ENCODE peak calls at places on chromosomes 4 and X, in ten cellular contexts. Q, Y, T, O, L, U, J, D, K and S are unnamed samples.

GRCh38 chrX:136582624-136583023 is 50.6 kb downstream of the VGLL1 start:
- DNase-seq in J (no peak), Y (no peak), D (no peak), O (no peak), T (no peak), K (no peak), U (no peak), L (no peak), Q (no peak), S (no peak)

GRCh38 chr4:166991162-166991561 is 243.1 kb downstream of the SPOCK3 start:
- DNase-seq in L (no peak), Y (no peak), J (no peak), O (no peak), T (no peak), U (no peak), D (no peak), Q (no peak), K (no peak), S (no peak)

GRCh38 chr4:138522366-138522765 is 280.2 kb upstream of the SLC7A11 start:
- DNase-seq in D (peak; percentile 59), U (no peak), Y (no peak), K (no peak), Q (no peak), L (no peak), J (peak; percentile 40), O (peak; percentile 10), T (no peak), S (peak; percentile 39)

GRCh38 chr4:184420881-184421416 is 53.4 kb downstream of the IRF2 start:
- DNase-seq in L (no peak), Y (no peak), D (peak; percentile 14), K (no peak), O (peak; percentile 55), U (no peak), T (no peak), J (no peak), Q (no peak), S (no peak)

GRCh38 chrX:103614999-103615398 is 7.2 kb downstream of the TCEAL3 start:
- DNase-seq in J (no peak), Y (no peak), D (no peak), L (no peak), O (no peak), T (no peak), K (no peak), Q (no peak), U (no peak), S (no peak)

GRCh38 chr4:176921256-176921655 is 128.5 kb upstream of the VEGFC start:
- DNase-seq in L (no peak), U (no peak), Y (no peak), D (no peak), K (no peak), O (no peak), J (no peak), T (no peak), Q (no peak), S (no peak)

GRCh38 chrX:40388441-40388840 is 192.3 kb upstream of the ATP6AP2 start:
- DNase-seq in L (no peak), Q (no peak), Y (no peak), J (no peak), K (no peak), O (no peak), D (no peak), T (no peak), U (no peak), S (no peak)

GRCh38 chrX:19683817-19684216 is 168.5 kb upstream of the MAP3K15 start:
- DNase-seq in U (no peak), Q (no peak), K (no peak), L (no peak), Y (no peak), T (peak; percentile 2), O (no peak), J (no peak), D (no peak), S (no peak)

GRCh38 chr4:129163427-129163826 is 67.5 kb downstream of the C4orf33 start:
- DNase-seq in K (no peak), J (no peak), D (no peak), Y (no peak), O (no peak), T (no peak), Q (no peak), U (no peak), L (no peak), S (no peak)

GRCh38 chr4:36348403-36348938 is 67.1 kb downstream of the DTHD1 start:
- DNase-seq in D (no peak), J (no peak), U (no peak), K (no peak), L (no peak), Y (no peak), O (peak; percentile 68), Q (no peak), T (no peak), S (peak; percentile 12)

GRCh38 chr4:36349904-36350554 is 68.6 kb downstream of the DTHD1 start:
- DNase-seq in D (no peak), O (no peak), L (no peak), K (no peak), Y (no peak), T (no peak), U (no peak), Q (no peak), J (no peak), S (no peak)

GRCh38 chr4:36351082-36351666 is 69.8 kb downstream of the DTHD1 start:
- DNase-seq in Q (peak; percentile 66), D (peak; percentile 74), J (peak; percentile 10), K (no peak), O (peak; percentile 47), U (peak; percentile 91), Y (no peak), T (peak; percentile 79), L (no peak), S (peak; percentile 74)
- TF ChIP-seq CTCF in Q (peak; percentile 79), D (peak; percentile 86), J (peak; percentile 56), K (peak; percentile 29), O (peak; percentile 70), U (peak; percentile 83), Y (peak; percentile 48), T (peak; percentile 91), L (no peak), S (peak; percentile 92)

DNA sequence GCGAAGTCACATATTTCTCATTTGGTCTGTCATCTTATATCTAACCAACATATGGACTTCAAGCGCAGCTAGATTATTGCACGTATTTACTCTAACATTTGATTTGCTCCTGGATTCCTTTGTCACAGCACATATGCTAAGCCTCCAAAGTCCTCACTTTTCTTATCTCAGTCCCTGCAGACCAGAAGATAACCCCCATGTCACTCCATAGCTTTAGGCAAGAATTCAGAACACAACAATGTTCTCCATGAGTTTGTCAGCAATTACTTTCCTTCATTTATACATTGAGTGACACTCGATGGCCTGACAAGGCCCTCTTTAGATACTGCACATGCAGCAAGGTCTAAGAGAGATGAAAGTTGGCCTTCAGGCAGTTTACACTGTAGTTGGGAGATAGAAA is 4.8 kb upstream of the STATH start:
- DNase-seq in O (no peak), Y (no peak), T (no peak), J (no peak), Q (no peak), U (no peak), K (no peak), L (no peak), D (no peak), S (no peak)
- TF ChIP-seq CTCF in O (no peak), Y (no peak), T (no peak), J (no peak), Q (no peak), U (no peak), K (no peak), L (no peak), D (no peak), S (no peak)

GRCh38 chrX:30593435-30594200 is 16.1 kb upstream of the TASL start:
- DNase-seq in L (no peak), D (peak; percentile 16), U (no peak), T (peak; percentile 24), O (no peak), Y (no peak), K (no peak), J (no peak), Q (no peak), S (no peak)
- TF ChIP-seq CTCF in L (no peak), D (no peak), U (no peak), T (peak; percentile 28), O (no peak), Y (no peak), K (no peak), J (no peak), Q (no peak), S (no peak)

GRCh38 chrX:15143825-15144121 is 126.1 kb downstream of the ASB9 start:
- DNase-seq in O (no peak), Y (no peak), Q (no peak), U (no peak), K (no peak), T (no peak), D (peak; percentile 6), J (no peak), L (no peak), S (no peak)
- TF ChIP-seq CTCF in O (no peak), Y (no peak), Q (no peak), U (no peak), K (no peak), T (no peak), D (no peak), J (no peak), L (no peak), S (no peak)

GRCh38 chr4:1664141-1664540 is 20.0 kb downstream of the FAM53A start:
- DNase-seq in U (no peak), Q (no peak), T (no peak), D (no peak), K (no peak), L (no peak), J (no peak), Y (no peak), O (no peak), S (no peak)

GRCh38 chr4:1663549-1663948 is 20.6 kb downstream of the FAM53A start:
- DNase-seq in K (no peak), L (no peak), T (no peak), J (no peak), Y (no peak), Q (no peak), U (no peak), O (no peak), D (no peak), S (no peak)

GRCh38 chr4:1659104-1659725 is 24.9 kb downstream of the FAM53A start:
- DNase-seq in U (no peak), Q (no peak), Y (no peak), O (no peak), K (no peak), L (no peak), J (no peak), T (no peak), D (no peak), S (no peak)

GRCh38 chr4:1660948-1661677 is 23.0 kb downstream of the FAM53A start:
- DNase-seq in K (no peak), D (no peak), Q (no peak), U (no peak), O (no peak), J (no peak), T (no peak), L (no peak), Y (no peak), S (no peak)

DNA sequence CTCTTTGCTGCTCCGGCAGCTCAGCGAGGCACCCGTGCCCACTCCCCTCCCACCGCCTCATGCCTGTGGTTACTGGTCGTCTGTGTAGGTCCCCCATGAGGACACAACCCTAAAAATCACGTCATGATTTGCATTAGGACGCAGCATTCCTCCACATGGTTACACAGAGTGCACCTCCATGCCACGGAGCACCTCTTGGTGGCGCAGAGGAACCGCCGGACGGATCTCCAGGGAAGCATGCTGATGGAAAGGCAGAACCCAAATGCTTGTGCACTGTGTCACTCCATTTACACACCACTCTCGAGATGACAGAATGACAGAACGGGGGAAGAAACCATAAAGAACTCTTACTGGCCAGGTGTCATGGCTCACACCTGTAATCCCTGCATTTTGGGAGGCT is 22.4 kb downstream of the FAM53A start:
- DNase-seq in U (no peak), Y (no peak), Q (no peak), K (no peak), O (no peak), D (no peak), J (no peak), L (no peak), T (no peak), S (no peak)
- TF ChIP-seq CTCF in U (no peak), Y (no peak), Q (no peak), K (no peak), O (no peak), D (no peak), J (no peak), L (no peak), T (no peak), S (no peak)